ENCODE peak calls at places on chromosome 18, in four cellular contexts. Q, D, Z and H are unnamed samples.

GRCh38 chr18:36697905-36698304 is 130.9 kb downstream of the TPGS2 start:
- DNase-seq in Z (peak), Q (no peak), D (peak), H (no peak)

GRCh38 chr18:58180738-58181353 is 136.8 kb downstream of the NEDD4L start:
- DNase-seq in Z (no peak), Q (peak), D (peak), H (peak)

GRCh38 chr18:44680271-44681038 is at the start of gene SETBP1:
- DNase-seq in D (peak), Q (peak), Z (no peak), H (peak)

GRCh38 chr18:41170346-41170745 is 784.7 kb upstream of the PIK3C3 start:
- DNase-seq in D (peak), Z (no peak), Q (no peak), H (no peak)

GRCh38 chr18:12252061-12252460 is 2.1 kb upstream of the CIDEA start:
- DNase-seq in Q (no peak), Z (no peak), D (no peak), H (no peak)

GRCh38 chr18:79030680-79031079 is 38.5 kb upstream of the ATP9B start:
- DNase-seq in Z (no peak), D (no peak), Q (no peak), H (no peak)

GRCh38 chr18:2935438-2936192 is 77.3 kb downstream of the LPIN2 start:
- DNase-seq in D (peak), Q (no peak), Z (no peak), H (no peak)

GRCh38 chr18:65754121-65754520 is 3.3 kb downstream of the CDH7 start:
- DNase-seq in Q (no peak), D (no peak), Z (no peak), H (no peak)

GRCh38 chr18:57803119-57803969 is at the start of gene ATP8B1:
- DNase-seq in Q (peak), D (peak), Z (no peak), H (peak)

GRCh38 chr18:62974928-62975675 is 259.8 kb downstream of the PHLPP1 start:
- DNase-seq in Q (no peak), D (no peak), Z (no peak), H (no peak)

GRCh38 chr18:80247403-80247916 is at the start of gene PARD6G:
- DNase-seq in D (peak), Q (no peak), Z (no peak), H (peak)

DNA sequence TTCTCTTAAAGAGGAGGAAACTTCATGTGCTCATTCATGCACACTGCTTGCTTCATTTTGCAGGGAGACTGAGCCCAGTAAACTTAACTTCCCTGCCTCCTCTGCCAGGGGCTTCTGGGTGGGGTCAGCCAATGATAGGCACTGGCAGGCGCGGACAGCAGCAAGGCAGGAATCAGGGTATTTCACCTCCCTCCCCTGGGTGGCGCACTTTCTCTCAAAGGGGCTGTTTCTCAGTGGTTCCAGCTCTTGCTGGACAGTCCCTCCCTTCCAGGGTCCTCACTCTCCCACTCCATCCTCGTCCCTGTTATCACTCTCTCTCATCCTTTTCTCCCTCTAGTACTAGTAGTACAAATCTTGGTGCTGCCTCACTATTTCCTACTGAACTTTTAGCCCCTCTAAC is 320.5 kb upstream of the ZNF521 start:
- DNase-seq in Z (no peak), D (no peak), Q (no peak), H (peak)
- TF ChIP-seq CTCF in Z (no peak), D (no peak), Q (peak), H (peak)

GRCh38 chr18:33440384-33441043 is at the start of gene CCDC178:
- DNase-seq in Q (no peak), D (peak), Z (no peak), H (peak)
- TF ChIP-seq CTCF in Q (no peak), D (no peak), Z (no peak), H (peak)

GRCh38 chr18:70577023-70577420 is 288.2 kb downstream of the SOCS6 start:
- DNase-seq in Q (no peak), Z (no peak), D (no peak), H (no peak)

GRCh38 chr18:70576281-70577022 is 287.6 kb downstream of the SOCS6 start:
- DNase-seq in D (no peak), Q (no peak), Z (no peak), H (no peak)

GRCh38 chr18:70578480-70578879 is 289.6 kb downstream of the SOCS6 start:
- DNase-seq in D (no peak), Z (no peak), Q (no peak), H (peak)
- TF ChIP-seq CTCF in D (no peak), Z (no peak), Q (no peak), H (peak)

GRCh38 chr18:48663931-48664847 is 125.4 kb downstream of the CTIF start:
- DNase-seq in Q (peak), Z (no peak), D (peak), H (peak)
- TF ChIP-seq CTCF in Q (peak), Z (peak), D (peak), H (peak)

GRCh38 chr18:21949326-21950015 is 208.9 kb downstream of the MIB1 start:
- DNase-seq in Z (no peak), Q (no peak), D (peak), H (no peak)
- TF ChIP-seq CTCF in Z (no peak), Q (no peak), D (no peak), H (no peak)

GRCh38 chr18:55346961-55347740 is 240.8 kb downstream of the TCF4 start:
- DNase-seq in D (no peak), Q (no peak), Z (no peak), H (peak)
- TF ChIP-seq CTCF in D (no peak), Q (no peak), Z (no peak), H (no peak)

GRCh38 chr18:10682368-10682714 is 156.5 kb downstream of the NAPG start:
- DNase-seq in D (no peak), Q (peak), Z (no peak), H (no peak)
- TF ChIP-seq CTCF in D (no peak), Q (peak), Z (no peak), H (no peak)

GRCh38 chr18:32460046-32460785 is 10.5 kb downstream of the GAREM1 start:
- DNase-seq in Q (no peak), D (no peak), Z (no peak), H (no peak)

DNA sequence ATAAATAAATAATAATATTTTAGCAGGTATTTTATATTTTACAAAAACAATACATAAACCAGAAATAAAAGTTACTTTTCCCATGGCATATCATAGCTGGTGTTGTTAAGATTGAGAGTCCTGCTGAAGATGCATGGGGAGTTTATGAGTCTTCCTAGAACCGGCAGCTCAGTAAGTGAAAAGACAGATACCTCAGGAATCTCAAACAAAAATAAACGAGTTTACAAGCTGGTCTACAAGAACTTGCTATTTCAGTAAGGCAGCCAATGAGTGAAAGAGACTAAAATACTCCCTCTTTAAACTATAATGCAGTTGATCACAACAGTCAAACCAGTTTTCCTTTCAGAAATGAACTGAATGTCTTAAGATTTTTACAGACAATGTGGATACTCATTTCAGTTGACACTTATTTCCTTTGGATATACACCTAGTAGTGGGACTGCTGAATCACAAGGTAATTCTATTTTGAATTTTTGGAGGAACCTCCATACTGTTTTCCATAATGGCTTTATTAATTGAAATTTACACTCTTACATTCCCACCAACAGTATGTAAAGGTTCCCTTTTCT is 8.9 kb downstream of the GAREM1 start:
- DNase-seq in D (no peak), Q (no peak), Z (no peak), H (no peak)
- TF ChIP-seq CTCF in D (no peak), Q (no peak), Z (no peak), H (peak)

GRCh38 chr18:72648079-72648478 is 103.9 kb upstream of the CBLN2 start:
- DNase-seq in Z (no peak), Q (no peak), D (no peak), H (no peak)

GRCh38 chr18:72651033-72651432 is 106.9 kb upstream of the CBLN2 start:
- DNase-seq in Z (no peak), D (no peak), Q (no peak), H (no peak)

GRCh38 chr18:72652990-72653593 is 109.0 kb upstream of the CBLN2 start:
- DNase-seq in Q (peak), Z (no peak), D (no peak), H (peak)
- TF ChIP-seq CTCF in Q (peak), Z (no peak), D (peak), H (peak)

DNA sequence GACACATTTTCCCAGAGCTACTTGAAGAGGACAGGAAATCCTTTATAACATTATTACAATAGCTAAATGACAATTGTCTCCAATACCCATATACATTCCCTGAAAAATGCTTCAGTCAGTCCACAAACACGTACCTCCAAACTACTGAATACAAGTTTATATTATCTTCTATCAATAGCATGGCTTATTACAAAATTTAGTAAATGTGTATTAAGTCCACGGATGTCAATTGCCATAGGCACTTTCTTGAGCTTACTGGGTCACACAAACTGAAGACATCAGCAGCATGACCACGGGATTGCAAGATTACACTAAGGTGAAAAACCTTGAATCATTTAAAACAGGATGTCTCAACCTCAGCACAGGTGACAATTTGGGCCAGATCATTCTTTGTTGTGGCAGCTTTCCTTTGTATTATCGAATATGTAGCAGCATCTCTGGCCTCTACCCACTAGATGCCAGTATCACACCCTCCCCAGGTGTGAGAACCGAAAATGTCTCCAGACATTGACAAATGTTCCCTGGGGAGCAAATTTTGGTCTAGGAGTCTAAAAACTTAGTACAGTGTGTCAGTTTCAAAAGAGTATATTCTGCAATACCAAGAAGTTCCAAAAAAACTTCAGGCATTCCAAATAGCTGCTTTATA is 1.4 kb downstream of the MBD2 start:
- DNase-seq in D (no peak), Q (peak), Z (no peak), H (no peak)
- TF ChIP-seq CTCF in D (peak), Q (peak), Z (no peak), H (no peak)